ENCODE peak calls at places on chromosomes 1 and 21, in ten cellular contexts. U is lower lobe of right lung; C is fibroblast of the aortic adventitia; M is HFF-Myc; I is astrocyte of the spinal cord; F is CD8-positive, alpha-beta T cell; T is fibroblast of mammary gland; R is adrenal gland; J is epithelial cell of proximal tubule; E is AG09309. H is an unnamed sample.

GRCh38 chr1:4768553-4768952 is 114.1 kb downstream of the AJAP1 start:
- DNase-seq in M (no peak), F (no peak), J (no peak), T (no peak), I (no peak), U (no peak), E (no peak), C (no peak), R (no peak), H (no peak)

GRCh38 chr21:41808094-41808493 is 41.2 kb upstream of the RIPK4 start:
- DNase-seq in C (no peak), E (no peak), U (no peak), T (no peak), J (no peak), M (no peak), R (no peak), F (no peak), I (no peak), H (no peak)

GRCh38 chr1:112011231-112011630 is 21.8 kb upstream of the KCND3 start:
- DNase-seq in C (peak; percentile 67), R (peak; percentile 73), M (no peak), I (peak; percentile 17), F (no peak), J (peak; percentile 12), T (peak; percentile 75), U (no peak), E (peak; percentile 28), H (peak; percentile 12)

GRCh38 chr1:194717334-194717733 is 1530.9 kb upstream of the B3GALT2 start:
- DNase-seq in I (no peak), T (no peak), F (no peak), U (no peak), J (no peak), M (no peak), C (no peak), R (no peak), E (no peak), H (no peak)

GRCh38 chr1:74010206-74010605 is 187.8 kb downstream of the LRRIQ3 start:
- DNase-seq in R (no peak), I (no peak), J (no peak), E (no peak), F (no peak), C (no peak), M (no peak), T (no peak), U (no peak), H (no peak)

GRCh38 chr1:230144765-230145504 is 77.9 kb downstream of the GALNT2 start:
- DNase-seq in I (no peak), U (no peak), F (no peak), C (no peak), T (no peak), J (no peak), M (no peak), R (no peak), E (no peak), H (no peak)

GRCh38 chr1:63914706-63915105 is 140.9 kb downstream of the ROR1 start:
- DNase-seq in I (no peak), E (no peak), T (no peak), F (no peak), M (no peak), R (no peak), C (no peak), U (no peak), J (no peak), H (no peak)

GRCh38 chr1:26459573-26460031 is 12.6 kb upstream of the HMGN2 start:
- DNase-seq in J (no peak), E (no peak), M (no peak), R (no peak), C (no peak), U (no peak), T (no peak), F (no peak), I (no peak), H (no peak)

GRCh38 chr21:28834335-28835238 is 158.1 kb downstream of the LTN1 start:
- DNase-seq in T (no peak), R (no peak), C (no peak), F (no peak), I (no peak), E (no peak), U (no peak), J (no peak), M (no peak), H (no peak)

DNA sequence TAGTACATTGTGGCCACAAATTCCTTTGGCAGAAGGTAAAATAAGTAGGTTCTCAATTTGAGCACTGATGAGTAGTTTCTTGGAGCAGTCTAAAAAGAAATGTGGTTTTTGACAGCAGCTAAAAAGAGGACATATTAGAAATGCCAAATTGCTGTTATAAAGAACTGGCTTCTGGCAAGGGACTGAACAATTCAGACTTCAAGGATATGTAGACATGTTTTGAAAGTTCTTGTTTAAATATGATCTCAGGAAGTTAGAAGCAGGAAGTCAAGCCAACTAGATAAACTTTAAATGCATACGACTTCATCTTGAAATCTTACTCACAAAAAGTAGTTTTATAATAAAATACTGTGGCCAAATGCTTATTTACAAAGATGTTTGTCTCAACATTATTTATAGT is 18.8 kb downstream of the C1orf52 start:
- DNase-seq in U (no peak), E (no peak), R (no peak), M (no peak), I (no peak), J (no peak), T (no peak), C (peak; percentile 67), F (no peak), H (no peak)
- TF ChIP-seq CTCF in U (no peak), E (no peak), R (no peak), M (no peak), I (no peak), J (no peak), T (no peak), C (no peak), F (no peak), H (no peak)

DNA sequence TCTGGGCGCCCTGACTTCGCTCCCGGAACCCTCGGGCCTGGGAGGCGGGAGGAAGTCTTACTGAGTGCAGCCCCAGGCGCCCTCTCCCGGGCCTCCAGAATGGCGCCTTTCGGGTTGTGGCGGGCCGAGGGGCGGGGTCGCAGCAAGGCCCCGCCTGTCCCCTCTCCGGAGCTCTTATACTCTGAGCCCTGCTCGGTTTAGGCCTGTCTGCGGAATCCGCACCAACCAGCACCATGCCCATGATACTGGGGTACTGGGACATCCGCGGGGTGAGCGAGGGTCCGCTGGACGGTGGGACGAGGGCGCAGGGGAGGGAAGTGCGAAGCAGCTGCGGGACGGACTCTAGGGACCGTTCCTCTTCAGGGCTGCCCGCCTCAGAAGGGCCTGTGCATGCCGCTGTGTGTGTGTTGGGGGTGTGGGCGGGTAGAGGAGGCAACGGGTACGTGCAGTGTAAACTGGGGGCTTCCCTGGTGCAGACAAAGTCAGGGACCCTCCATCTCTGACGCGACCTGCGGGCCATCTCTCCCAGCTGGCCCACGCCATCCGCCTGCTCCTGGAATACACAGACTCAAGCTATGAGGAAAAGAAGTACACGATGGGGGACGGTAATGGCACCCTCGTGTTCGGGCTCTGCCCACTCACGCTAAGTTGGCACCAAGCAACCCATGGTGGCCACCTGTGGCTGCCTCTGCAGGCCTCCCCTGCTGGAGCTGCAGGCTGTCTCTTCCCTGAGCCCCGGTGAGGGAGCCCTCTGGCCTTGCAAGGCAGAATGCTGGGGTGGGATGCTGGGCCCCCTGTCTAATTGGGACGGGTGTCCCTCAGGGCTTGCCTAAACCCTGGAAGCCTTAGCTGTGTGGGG is at the start of gene GSTM1:
- DNase-seq in I (peak; percentile 78), J (no peak), T (peak; percentile 60), R (no peak), F (no peak), C (no peak), M (no peak), U (no peak), E (peak; percentile 21), H (peak; percentile 19)
- H3K4me3 ChIP-seq in I (peak within 1 kb of the TSS; percentile 44), J (peak within 1 kb of the TSS; percentile 58), T (peak within 1 kb of the TSS; percentile 51), R (no peak within 1 kb of the TSS), F (peak within 1 kb of the TSS; percentile 60), C (no peak within 1 kb of the TSS), M (no peak within 1 kb of the TSS), U (no peak within 1 kb of the TSS), E (peak within 1 kb of the TSS; percentile 64), H (peak within 1 kb of the TSS; percentile 47)

GRCh38 chr21:32496536-32496935 is 84.0 kb downstream of the EVA1C start:
- DNase-seq in C (no peak), I (no peak), F (no peak), M (no peak), J (no peak), E (no peak), U (no peak), R (no peak), T (no peak), H (no peak)

GRCh38 chr21:32494946-32495703 is 82.6 kb downstream of the EVA1C start:
- DNase-seq in C (peak; percentile 92), E (peak; percentile 92), I (peak; percentile 76), R (no peak), J (no peak), M (peak; percentile 25), U (no peak), T (peak; percentile 81), F (no peak), H (peak; percentile 60)

DNA sequence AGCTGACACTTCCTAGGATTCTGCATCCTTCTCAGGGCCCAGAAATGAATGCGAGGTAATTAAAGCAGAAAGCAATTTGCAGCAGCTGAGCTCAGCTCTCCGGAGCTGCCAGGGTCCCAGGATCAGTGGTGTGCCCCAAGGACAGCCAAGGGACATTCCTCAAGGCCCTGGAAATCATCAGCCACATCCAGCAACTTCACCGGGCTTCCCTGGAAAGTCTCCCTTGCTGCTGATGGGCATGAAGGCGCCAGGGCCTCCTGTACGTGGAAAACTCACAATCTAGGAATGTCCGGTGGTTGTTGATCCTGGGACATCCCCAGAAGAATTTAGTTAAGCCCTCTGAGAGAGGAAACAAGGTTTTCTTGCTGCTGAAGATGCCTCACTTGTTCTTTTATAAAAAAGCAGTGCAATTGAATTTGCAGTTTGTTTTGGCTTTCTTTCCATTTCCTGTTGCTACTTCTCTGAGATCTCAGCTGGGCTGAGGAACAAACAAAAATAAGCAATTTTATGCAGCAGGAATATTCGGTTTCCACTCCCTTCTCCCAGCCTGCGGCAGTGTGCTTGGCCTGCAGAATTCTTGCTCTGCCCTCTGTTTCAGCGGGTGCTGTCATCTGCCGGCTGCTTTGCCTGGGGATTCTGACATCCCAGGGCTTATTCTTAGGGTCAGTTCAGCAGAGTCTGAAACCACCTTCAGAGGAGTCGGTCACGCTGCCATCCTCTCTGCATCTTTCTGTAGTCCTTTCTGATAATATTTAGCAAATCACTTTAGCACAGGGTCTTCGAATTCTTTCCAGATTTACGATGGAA is 85.9 kb downstream of the TCP10L start:
- DNase-seq in R (peak; percentile 28), J (no peak), F (no peak), E (no peak), I (peak; percentile 79), C (peak; percentile 83), T (peak; percentile 43), U (no peak), M (no peak), H (peak; percentile 81)
- TF ChIP-seq CTCF in R (no peak), J (no peak), F (no peak), E (peak; percentile 14), I (peak; percentile 20), C (peak; percentile 11), T (no peak), U (no peak), M (no peak), H (peak; percentile 10)

DNA sequence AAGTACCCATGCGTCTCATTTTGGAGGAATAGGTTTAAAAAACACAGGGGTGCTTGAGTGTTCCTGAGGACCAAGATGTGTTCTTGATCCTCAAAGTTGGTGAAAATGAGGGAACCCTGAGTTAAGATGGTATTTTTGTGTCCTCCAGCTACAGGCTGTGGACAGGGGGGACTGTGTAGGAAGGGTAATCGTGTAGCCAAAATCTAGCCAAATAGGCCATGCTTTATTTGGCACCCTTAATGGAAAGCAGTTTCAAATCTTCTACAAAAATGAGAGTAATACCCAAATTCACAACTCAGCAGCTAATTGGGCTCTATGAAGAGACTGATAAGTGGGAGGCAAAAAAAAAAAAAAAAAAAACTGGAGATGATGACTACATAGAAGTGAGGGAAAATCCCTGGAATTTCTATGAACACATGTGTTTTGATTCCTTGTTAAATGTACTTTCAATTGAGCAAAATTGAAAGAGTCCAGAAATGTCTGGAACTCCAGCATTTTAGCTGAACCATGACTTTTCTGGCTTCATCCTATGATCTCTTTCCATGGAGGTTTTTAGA is 465 bp downstream of the HSD11B1 start:
- DNase-seq in T (peak; percentile 45), M (no peak), J (no peak), I (no peak), F (no peak), C (peak; percentile 47), U (no peak), R (no peak), E (no peak), H (no peak)
- H3K4me3 ChIP-seq in T (no peak overlapping the region), M (no peak overlapping the region), J (no peak overlapping the region), I (no peak overlapping the region), F (no peak overlapping the region), C (no peak overlapping the region), U (peak overlapping the region; percentile 24), R (no peak overlapping the region), E (no peak overlapping the region), H (no peak overlapping the region)